ENCODE peak calls at places on chromosomes 4 and X, in four cellular contexts. Z, D, Y and P are unnamed samples.

GRCh38 chr4:101792056-101792575 is 1.6 kb downstream of the BANK1 start:
- DNase-seq in Y (no peak), Z (no peak), D (no peak), P (no peak)

GRCh38 chr4:10529891-10530786 is 72.9 kb upstream of the ZNF518B start:
- DNase-seq in D (no peak), Z (no peak), Y (no peak), P (no peak)

GRCh38 chr4:85953651-85954018 is 406.2 kb downstream of the MAPK10 start:
- DNase-seq in Z (peak; percentile 19), D (no peak), Y (no peak), P (no peak)

GRCh38 chr4:156523991-156524390 is 447.6 kb downstream of the PDGFC start:
- DNase-seq in Y (no peak), D (no peak), Z (no peak), P (no peak)

GRCh38 chr4:138951764-138952163 is 63.8 kb upstream of the NOCT start:
- DNase-seq in Y (no peak), D (no peak), Z (no peak), P (no peak)

GRCh38 chrX:97629597-97629985 is 745.9 kb downstream of the RPA4 start:
- DNase-seq in Z (no peak), Y (no peak), D (no peak), P (no peak)

GRCh38 chr4:94870151-94870550 is 112.4 kb downstream of the BMPR1B start:
- DNase-seq in D (no peak), Y (no peak), Z (no peak), P (no peak)

GRCh38 chrX:85365370-85365995 is 14.0 kb downstream of the POF1B start:
- DNase-seq in Z (no peak), Y (no peak), D (no peak), P (no peak)

GRCh38 chr4:89101256-89102161 is 9.8 kb upstream of the TIGD2 start:
- DNase-seq in D (no peak), Z (no peak), Y (no peak), P (no peak)

GRCh38 chr4:26061248-26061986 is 147.4 kb downstream of the SMIM20 start:
- DNase-seq in Y (no peak), D (no peak), Z (peak; percentile 60), P (peak; percentile 23)

GRCh38 chr4:152316969-152317368 is 218.9 kb downstream of the FBXW7 start:
- DNase-seq in D (no peak), Z (peak; percentile 71), Y (no peak), P (no peak)

GRCh38 chrX:97683256-97683655 is 799.5 kb downstream of the RPA4 start:
- DNase-seq in Z (no peak), D (no peak), Y (no peak), P (no peak)

GRCh38 chrX:70166601-70167590 is 10.4 kb upstream of the DGAT2L6 start:
- DNase-seq in Z (peak; percentile 83), Y (no peak), D (no peak), P (no peak)

GRCh38 chrX:44400588-44400987 is 57.1 kb upstream of the EFHC2 start:
- DNase-seq in D (no peak), Y (no peak), Z (peak; percentile 96), P (no peak)

GRCh38 chr4:80266902-80267380 is 477 bp downstream of the FGF5 start:
- DNase-seq in Z (peak; percentile 59), Y (no peak), D (no peak), P (no peak)

GRCh38 chrX:103722505-103722904 is 11.8 kb downstream of the TMEM31 start:
- DNase-seq in Y (no peak), D (no peak), Z (peak; percentile 46), P (no peak)

GRCh38 chrX:68252664-68253063 is 180.6 kb downstream of the OPHN1 start:
- DNase-seq in Z (no peak), Y (no peak), D (no peak), P (no peak)

GRCh38 chr4:15771419-15772058 is 6.6 kb upstream of the CD38 start:
- DNase-seq in Z (no peak), Y (no peak), D (no peak), P (no peak)

GRCh38 chr4:76696109-76696508 is 201.8 kb downstream of the SOWAHB start:
- DNase-seq in Z (peak; percentile 69), D (no peak), Y (no peak), P (no peak)

GRCh38 chrX:108732630-108733321 is 3.6 kb downstream of the IRS4 start:
- DNase-seq in Z (no peak), D (no peak), Y (no peak), P (no peak)

GRCh38 chr4:144647095-144647959 is 1.4 kb downstream of the HHIP start:
- DNase-seq in D (no peak), Y (no peak), Z (peak; percentile 51), P (no peak)

GRCh38 chr4:86977621-86978184 is 42.9 kb downstream of the AFF1 start:
- DNase-seq in Z (peak; percentile 76), D (no peak), Y (peak; percentile 23), P (peak; percentile 30)

GRCh38 chrX:17082831-17083230 is 136.4 kb downstream of the REPS2 start:
- DNase-seq in Y (no peak), D (no peak), Z (no peak), P (peak; percentile 75)

GRCh38 chr4:164924670-164925238 is 47.8 kb downstream of the APELA start:
- DNase-seq in Z (no peak), Y (no peak), D (no peak), P (no peak)

GRCh38 chr4:10694151-10694825 is 9.7 kb upstream of the CLNK start:
- DNase-seq in Y (no peak), D (no peak), Z (peak; percentile 28), P (no peak)

GRCh38 chrX:148593987-148594386 is 93.6 kb downstream of the AFF2 start:
- DNase-seq in Z (no peak), Y (no peak), D (no peak), P (no peak)

GRCh38 chr4:36043241-36043640 is 201.1 kb downstream of the ARAP2 start:
- DNase-seq in D (no peak), Z (no peak), Y (no peak), P (no peak)

GRCh38 chrX:121958886-121959285 is 911.5 kb downstream of the GLUD2 start:
- DNase-seq in D (no peak), Z (no peak), Y (no peak), P (no peak)

GRCh38 chr4:12360391-12360790 is 931.7 kb upstream of the HS3ST1 start:
- DNase-seq in Y (no peak), Z (no peak), D (no peak), P (no peak)

GRCh38 chrX:71636438-71637252 is 18.3 kb upstream of the CXCR3 start:
- DNase-seq in Y (no peak), Z (no peak), D (no peak), P (no peak)

GRCh38 chr4:145433684-145434083 is 48.0 kb upstream of the SMAD1 start:
- DNase-seq in Z (no peak), D (no peak), Y (no peak), P (no peak)

GRCh38 chrX:84248226-84248625 is 60.2 kb upstream of the RPS6KA6 start:
- DNase-seq in Y (no peak), Z (peak; percentile 79), D (no peak), P (no peak)

GRCh38 chr4:69970071-69970470 is 4.5 kb upstream of the CSN2 start:
- DNase-seq in Z (no peak), D (no peak), Y (no peak), P (no peak)

GRCh38 chr4:15469402-15470148 is at the start of gene CC2D2A:
- DNase-seq in Y (no peak), D (no peak), Z (peak; percentile 69), P (no peak)

GRCh38 chrX:28178206-28178605 is 197.0 kb upstream of the DCAF8L1 start:
- DNase-seq in Y (no peak), D (no peak), Z (no peak), P (no peak)

GRCh38 chr4:11546391-11547160 is 117.9 kb upstream of the HS3ST1 start:
- DNase-seq in Y (no peak), Z (peak; percentile 33), D (no peak), P (no peak)

GRCh38 chrX:31255310-31256033 is 183.6 kb upstream of the FTHL17 start:
- DNase-seq in Z (no peak), Y (no peak), D (no peak), P (no peak)

GRCh38 chrX:6826856-6827255 is 291.9 kb upstream of the VCX3A start:
- DNase-seq in Z (no peak), D (no peak), Y (no peak), P (no peak)
- TF ChIP-seq POLR2A in Z (no peak), D (no peak), Y (no peak), P (no peak)

GRCh38 chr4:73406548-73406875 is 2.4 kb downstream of the ALB start:
- DNase-seq in Z (no peak), Y (no peak), D (no peak), P (no peak)

GRCh38 chr4:73407227-73407673 is 3.2 kb downstream of the ALB start:
- DNase-seq in Y (no peak), Z (no peak), D (no peak), P (no peak)

GRCh38 chr4:73404042-73404441 is at the start of gene ALB:
- DNase-seq in Y (no peak), D (no peak), Z (no peak), P (no peak)

GRCh38 chr4:73404457-73404856 is 370 bp downstream of the ALB start:
- DNase-seq in Y (no peak), Z (no peak), D (no peak), P (no peak)

GRCh38 chr4:73405138-73405537 is 1.1 kb downstream of the ALB start:
- DNase-seq in Z (no peak), D (no peak), Y (no peak), P (no peak)
- TF ChIP-seq POLR2A in Z (no peak), D (no peak), Y (no peak), P (no peak)

DNA sequence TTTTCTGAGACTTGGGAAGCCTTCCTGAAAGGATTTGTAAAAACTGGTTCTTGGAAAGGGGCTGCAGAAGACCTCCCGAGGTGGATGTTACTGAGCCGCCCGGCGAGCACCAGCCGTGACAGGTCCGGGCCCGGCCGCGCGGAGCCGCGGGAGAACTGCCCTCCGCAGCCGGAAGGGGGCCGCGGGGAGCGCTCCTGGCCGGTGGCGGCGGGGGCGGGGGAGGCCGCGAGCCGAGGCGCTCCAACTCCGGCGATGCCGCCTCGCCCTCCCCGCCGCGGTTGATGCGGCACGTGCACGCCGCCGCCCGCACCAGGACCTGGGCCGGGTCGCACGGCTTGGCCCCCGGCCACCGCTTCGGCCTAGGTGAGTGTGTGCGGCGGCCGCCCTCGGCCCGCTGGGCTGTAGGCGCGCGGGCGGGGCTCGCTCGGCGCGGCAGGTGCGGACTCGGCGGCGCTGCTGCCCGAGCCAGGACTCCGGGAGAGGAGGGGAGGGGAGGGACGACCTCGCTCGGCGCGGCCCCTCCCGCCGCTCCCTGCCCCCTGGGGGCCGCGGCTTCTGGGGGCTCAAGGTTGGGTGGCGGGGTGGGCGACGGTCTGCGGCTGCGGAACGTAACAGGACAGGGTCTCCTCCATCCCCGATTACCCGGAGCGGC is 1.7 kb downstream of the SPRY1 start:
- DNase-seq in Y (peak; percentile 49), D (peak; percentile 85), Z (peak; percentile 62), P (peak; percentile 88)
- TF ChIP-seq POLR2A in Y (no peak), D (no peak), Z (no peak), P (peak; percentile 8)

GRCh38 chr4:1346781-1347409 is at the start of gene UVSSA:
- DNase-seq in D (peak; percentile 100), Z (peak; percentile 99), Y (peak; percentile 100), P (peak; percentile 100)
- TF ChIP-seq POLR2A in D (peak; percentile 17), Z (no peak), Y (peak; percentile 54), P (peak; percentile 88)

DNA sequence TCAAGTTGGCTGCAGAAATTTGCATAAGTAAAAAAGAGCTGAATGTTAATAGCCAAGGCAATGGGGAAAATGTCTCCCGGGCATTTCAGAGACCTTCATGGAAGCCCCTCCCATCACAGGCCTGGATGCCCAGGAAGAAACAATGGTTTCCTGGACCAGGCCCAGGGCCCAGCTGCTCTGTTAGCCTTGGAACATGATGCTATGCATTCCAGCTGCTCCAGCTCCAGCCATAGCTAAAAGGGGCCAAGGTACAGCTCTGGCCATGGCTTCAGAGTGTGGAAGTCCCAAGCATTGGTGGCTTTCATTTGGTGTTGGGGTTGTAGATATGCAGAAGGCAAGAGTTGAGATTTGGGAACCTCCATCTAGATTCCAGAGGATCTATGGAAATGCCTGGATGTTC is 508.3 kb downstream of the SPRY1 start:
- DNase-seq in Y (no peak), D (no peak), Z (no peak), P (no peak)
- TF ChIP-seq POLR2A in Y (no peak), D (no peak), Z (no peak), P (no peak)